ENCODE peak calls at places on chromosomes 5 and 9, in ten cellular contexts. D is AG10803, Z is neural progenitor cell, C is HepG2, S is fibroblast of mammary gland, O is heart right ventricle, A is stomach, P is HFF-Myc, U is cardiac muscle cell, E is H1. Y is an unnamed sample.

GRCh38 chr5:37668524-37669047 is 171.3 kb downstream of the GDNF start:
- DNase-seq in D (peak; percentile 94), Z (no peak), C (peak; percentile 90), S (peak; percentile 98), O (peak; percentile 54), A (peak; percentile 52), P (peak; percentile 95), U (peak; percentile 93), E (no peak), Y (peak; percentile 95)

GRCh38 chr9:105246656-105247162 is 2.3 kb downstream of the SLC44A1 start:
- DNase-seq in D (no peak), Z (no peak), C (no peak), S (peak; percentile 30), O (no peak), A (no peak), P (no peak), U (peak; percentile 37), E (no peak), Y (no peak)

GRCh38 chr9:133534346-133535284 is at the start of gene ADAMTSL2:
- DNase-seq in D (peak; percentile 34), Z (peak; percentile 85), C (peak; percentile 73), S (peak; percentile 50), O (peak; percentile 77), A (peak; percentile 73), P (no peak), U (peak; percentile 90), E (peak; percentile 79), Y (peak; percentile 45)

GRCh38 chr5:76062502-76062901 is 20.7 kb upstream of the SV2C start:
- DNase-seq in D (no peak), Z (no peak), C (no peak), S (no peak), O (no peak), A (no peak), P (no peak), U (no peak), E (no peak), Y (no peak)

GRCh38 chr9:121573717-121574485 is 74.3 kb upstream of the GGTA1 start:
- DNase-seq in D (no peak), Z (peak; percentile 61), C (no peak), S (no peak), O (no peak), A (peak; percentile 45), P (no peak), U (no peak), E (no peak), Y (no peak)

GRCh38 chr5:39211773-39212172 is 7.6 kb downstream of the FYB1 start:
- DNase-seq in D (no peak), Z (no peak), C (no peak), S (no peak), O (no peak), A (no peak), P (no peak), U (no peak), E (no peak), Y (no peak)

GRCh38 chr9:98909935-98910334 is 33.8 kb upstream of the COL15A1 start:
- DNase-seq in D (no peak), Z (no peak), C (no peak), S (no peak), O (no peak), A (no peak), P (no peak), U (no peak), E (peak; percentile 14), Y (no peak)

GRCh38 chr5:40486437-40487270 is 193.1 kb upstream of the PTGER4 start:
- DNase-seq in D (no peak), Z (no peak), C (no peak), S (peak; percentile 14), O (no peak), A (no peak), P (no peak), U (no peak), E (no peak), Y (peak; percentile 38)

GRCh38 chr9:117400131-117400530 is 14.7 kb downstream of the ASTN2 start:
- DNase-seq in D (no peak), Z (peak; percentile 59), C (no peak), S (no peak), O (no peak), A (peak; percentile 39), P (no peak), U (no peak), E (no peak), Y (no peak)

GRCh38 chr9:125239631-125240597 is 1.2 kb downstream of the HSPA5 start:
- DNase-seq in D (no peak), Z (no peak), C (no peak), S (no peak), O (no peak), A (no peak), P (no peak), U (no peak), E (no peak), Y (peak; percentile 12)

GRCh38 chr9:125240649-125240999 is 519 bp downstream of the HSPA5 start:
- DNase-seq in D (peak; percentile 26), Z (peak; percentile 59), C (peak; percentile 19), S (peak; percentile 44), O (no peak), A (peak; percentile 50), P (no peak), U (peak; percentile 50), E (peak; percentile 47), Y (peak; percentile 34)

GRCh38 chr9:125241863-125242739 is 958 bp upstream of the HSPA5 start:
- DNase-seq in D (peak; percentile 44), Z (no peak), C (no peak), S (no peak), O (peak; percentile 34), A (peak; percentile 27), P (no peak), U (no peak), E (no peak), Y (peak; percentile 23)

GRCh38 chr9:125238915-125239446 is 2.2 kb downstream of the HSPA5 start:
- DNase-seq in D (no peak), Z (no peak), C (no peak), S (no peak), O (no peak), A (no peak), P (no peak), U (no peak), E (no peak), Y (peak; percentile 12)

GRCh38 chr9:125241000-125241862 is at the start of gene HSPA5:
- DNase-seq in D (peak; percentile 100), Z (peak; percentile 99), C (peak; percentile 99), S (peak; percentile 99), O (peak; percentile 100), A (peak; percentile 100), P (peak; percentile 99), U (peak; percentile 100), E (peak; percentile 99), Y (peak; percentile 100)
- TF ChIP-seq CTCF in D (no peak), Z (peak; percentile 37), C (peak; percentile 45), S (no peak), O (peak; percentile 19), A (no peak), P (no peak), U (peak; percentile 10), E (peak; percentile 7), Y (no peak)

DNA sequence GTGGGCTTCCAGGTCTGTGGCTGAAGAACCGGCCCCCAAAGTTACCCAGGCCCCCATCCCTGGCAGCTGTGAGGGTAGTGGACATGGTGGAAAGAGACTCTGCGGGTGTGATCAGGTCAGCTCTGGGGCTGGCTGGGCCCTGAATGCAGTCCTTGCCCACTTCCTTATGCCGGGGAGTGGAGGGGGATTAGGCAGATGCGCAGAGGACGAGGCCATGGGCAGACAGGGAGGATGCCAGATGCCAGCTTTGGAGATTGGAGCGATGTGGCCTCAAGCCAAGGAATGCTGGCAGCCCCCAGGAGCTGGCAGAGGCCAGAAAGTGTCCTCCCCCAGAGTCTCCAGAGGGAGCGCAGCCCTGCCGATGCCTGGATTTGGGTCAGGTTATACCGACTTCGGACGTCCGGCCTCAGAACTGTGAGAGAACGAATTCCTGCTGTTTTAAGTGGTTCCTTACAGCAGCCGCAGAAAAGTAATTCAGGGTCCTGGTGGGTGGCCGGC is 69.8 kb downstream of the ADAMTS2 start:
- DNase-seq in D (peak; percentile 68), Z (no peak), C (no peak), S (no peak), O (no peak), A (no peak), P (no peak), U (no peak), E (no peak), Y (no peak)
- H3K4me3 ChIP-seq in D (peak overlapping the region; percentile 29), Z (no peak overlapping the region), C (no peak overlapping the region), S (no peak overlapping the region), O (no peak overlapping the region), A (no peak overlapping the region), P (peak overlapping the region; percentile 4), U (no peak overlapping the region), E (no peak overlapping the region), Y (no peak overlapping the region)

GRCh38 chr9:119961774-119962408 is 592.7 kb upstream of the BRINP1 start:
- DNase-seq in D (no peak), Z (peak; percentile 78), C (peak; percentile 12), S (peak; percentile 45), O (no peak), A (peak; percentile 63), P (no peak), U (peak; percentile 58), E (peak; percentile 91), Y (no peak)
- TF ChIP-seq CTCF in D (peak; percentile 58), Z (peak; percentile 91), C (peak; percentile 81), S (peak; percentile 85), O (peak; percentile 52), A (no peak), P (peak; percentile 85), U (peak; percentile 90), E (peak; percentile 98), Y (peak; percentile 54)

GRCh38 chr5:140337880-140338279 is 8.5 kb downstream of the HBEGF start:
- DNase-seq in D (no peak), Z (no peak), C (no peak), S (no peak), O (no peak), A (no peak), P (no peak), U (no peak), E (no peak), Y (no peak)

GRCh38 chr5:140339636-140340035 is 6.8 kb downstream of the HBEGF start:
- DNase-seq in D (no peak), Z (no peak), C (no peak), S (no peak), O (no peak), A (no peak), P (no peak), U (no peak), E (no peak), Y (no peak)

GRCh38 chr5:140338336-140338735 is 8.1 kb downstream of the HBEGF start:
- DNase-seq in D (peak; percentile 26), Z (no peak), C (no peak), S (peak; percentile 37), O (no peak), A (no peak), P (no peak), U (no peak), E (no peak), Y (peak; percentile 28)

GRCh38 chr5:140338918-140339317 is 7.5 kb downstream of the HBEGF start:
- DNase-seq in D (no peak), Z (no peak), C (no peak), S (no peak), O (no peak), A (no peak), P (no peak), U (no peak), E (no peak), Y (no peak)

DNA sequence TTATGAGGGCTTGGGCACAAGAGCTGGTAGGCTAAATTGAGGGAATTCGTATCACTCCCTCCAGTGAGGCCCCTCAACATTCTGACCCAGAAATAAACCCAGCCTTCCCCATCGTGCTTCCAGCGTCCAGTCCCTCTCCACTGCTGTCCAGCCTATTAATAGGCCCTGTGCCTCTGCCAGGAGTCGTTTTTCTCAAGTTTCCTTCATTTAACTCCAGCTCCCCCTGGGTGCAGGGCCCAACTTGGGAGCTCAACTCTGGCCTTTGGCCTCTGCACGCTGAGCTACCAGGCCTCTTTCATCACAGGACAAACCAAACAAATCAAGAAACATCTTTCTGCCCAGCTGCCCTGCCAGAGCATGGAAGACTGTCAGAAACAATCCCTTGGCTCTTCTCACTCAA is 10.0 kb downstream of the HBEGF start:
- DNase-seq in D (peak; percentile 21), Z (no peak), C (peak; percentile 63), S (no peak), O (peak; percentile 61), A (no peak), P (no peak), U (no peak), E (no peak), Y (no peak)
- H3K4me3 ChIP-seq in D (no peak overlapping the region), Z (no peak overlapping the region), C (no peak overlapping the region), S (no peak overlapping the region), O (no peak overlapping the region), A (no peak overlapping the region), P (no peak overlapping the region), U (no peak overlapping the region), E (no peak overlapping the region), Y (no peak overlapping the region)

Y was measured in fibroblast of the aortic adventitia.